ENCODE peak calls at places on chromosome 16, in four cellular contexts. One of them, this sample, is unnamed.

GRCh38 chr16:29871822-29872546 is 9.0 kb upstream of the CDIPT start:
- DNase-seq in HepG2: no peak
- DNase-seq in sigmoid colon: no peak
- DNase-seq in H1: no peak
- DNase-seq in this sample: no peak

GRCh38 chr16:89023621-89024511 is 46.9 kb upstream of the CBFA2T3 start:
- DNase-seq in sigmoid colon: peak
- DNase-seq in HepG2: no peak
- DNase-seq in H1: no peak
- DNase-seq in this sample: no peak

GRCh38 chr16:30350134-30350871 is 4.8 kb downstream of the CD2BP2 start:
- DNase-seq in H1: no peak
- DNase-seq in sigmoid colon: no peak
- DNase-seq in HepG2: no peak
- DNase-seq in this sample: no peak

GRCh38 chr16:22098538-22099255 is 6.4 kb downstream of the VWA3A start:
- DNase-seq in H1: no peak
- DNase-seq in HepG2: peak
- DNase-seq in sigmoid colon: no peak
- DNase-seq in this sample: no peak

GRCh38 chr16:4847774-4848587 is 700 bp downstream of the UBN1 start:
- DNase-seq in H1: no peak
- DNase-seq in sigmoid colon: peak
- DNase-seq in HepG2: peak
- DNase-seq in this sample: peak

GRCh38 chr16:30068750-30069574 is 3.4 kb downstream of the ALDOA start:
- DNase-seq in H1: no peak
- DNase-seq in HepG2: peak
- DNase-seq in sigmoid colon: no peak
- DNase-seq in this sample: no peak

GRCh38 chr16:86899757-86900156 is 321.4 kb downstream of the FOXL1 start:
- DNase-seq in H1: no peak
- DNase-seq in HepG2: no peak
- DNase-seq in sigmoid colon: no peak
- DNase-seq in this sample: no peak

GRCh38 chr16:58012481-58012880 is 11.3 kb downstream of the USB1 start:
- DNase-seq in sigmoid colon: no peak
- DNase-seq in H1: no peak
- DNase-seq in HepG2: no peak
- DNase-seq in this sample: no peak

GRCh38 chr16:2189252-2189893 is 7.0 kb downstream of the CASKIN1 start:
- DNase-seq in H1: no peak
- DNase-seq in HepG2: no peak
- DNase-seq in sigmoid colon: no peak
- DNase-seq in this sample: no peak

GRCh38 chr16:55999683-56000082 is 124.5 kb upstream of the CES5A start:
- DNase-seq in sigmoid colon: no peak
- DNase-seq in HepG2: no peak
- DNase-seq in H1: no peak
- DNase-seq in this sample: no peak

GRCh38 chr16:83967838-83968482 is at the start of gene NECAB2:
- DNase-seq in H1: no peak
- DNase-seq in sigmoid colon: no peak
- DNase-seq in HepG2: no peak
- DNase-seq in this sample: no peak

GRCh38 chr16:71540-72341 is 690 bp downstream of the RHBDF1 start:
- DNase-seq in HepG2: peak
- DNase-seq in H1: no peak
- DNase-seq in sigmoid colon: peak
- DNase-seq in this sample: peak

GRCh38 chr16:81520560-81521135 is 76.0 kb downstream of the CMIP start:
- DNase-seq in HepG2: no peak
- DNase-seq in H1: no peak
- DNase-seq in sigmoid colon: no peak
- DNase-seq in this sample: no peak

GRCh38 chr16:87601322-87602004 is 845 bp upstream of the JPH3 start:
- DNase-seq in sigmoid colon: no peak
- DNase-seq in HepG2: no peak
- DNase-seq in H1: no peak
- DNase-seq in this sample: no peak

GRCh38 chr16:31253642-31254045 is 6.1 kb upstream of the ITGAM start:
- DNase-seq in sigmoid colon: no peak
- DNase-seq in HepG2: peak
- DNase-seq in H1: no peak
- DNase-seq in this sample: no peak

GRCh38 chr16:3364774-3365427 is 9.2 kb downstream of the OR2C1 start:
- DNase-seq in H1: no peak
- DNase-seq in HepG2: peak
- DNase-seq in sigmoid colon: peak
- DNase-seq in this sample: peak

GRCh38 chr16:49277766-49278566 is 3.7 kb downstream of the CBLN1 start:
- DNase-seq in sigmoid colon: no peak
- DNase-seq in H1: no peak
- DNase-seq in HepG2: no peak
- DNase-seq in this sample: no peak

GRCh38 chr16:85278851-85279250 is 166.6 kb upstream of the CIBAR2 start:
- DNase-seq in sigmoid colon: no peak
- DNase-seq in HepG2: no peak
- DNase-seq in H1: no peak
- DNase-seq in this sample: no peak

GRCh38 chr16:27452569-27453475 is 50.8 kb downstream of the IL21R start:
- DNase-seq in HepG2: no peak
- DNase-seq in H1: no peak
- DNase-seq in sigmoid colon: no peak
- DNase-seq in this sample: no peak

GRCh38 chr16:26889751-26890150 is 177.0 kb upstream of the C16orf82 start:
- DNase-seq in H1: no peak
- DNase-seq in HepG2: no peak
- DNase-seq in sigmoid colon: no peak
- DNase-seq in this sample: no peak

GRCh38 chr16:70724146-70725023 is 38.5 kb upstream of the MTSS2 start:
- DNase-seq in H1: no peak
- DNase-seq in sigmoid colon: no peak
- DNase-seq in HepG2: peak
- DNase-seq in this sample: no peak

GRCh38 chr16:70725912-70726828 is 40.3 kb upstream of the MTSS2 start:
- DNase-seq in HepG2: no peak
- DNase-seq in sigmoid colon: peak
- DNase-seq in H1: no peak
- DNase-seq in this sample: peak

GRCh38 chr16:70726869-70727494 is 41.1 kb upstream of the MTSS2 start:
- DNase-seq in sigmoid colon: peak
- DNase-seq in HepG2: no peak
- DNase-seq in H1: no peak
- DNase-seq in this sample: peak

GRCh38 chr16:70723740-70724145 is 37.9 kb upstream of the MTSS2 start:
- DNase-seq in sigmoid colon: no peak
- DNase-seq in HepG2: no peak
- DNase-seq in H1: no peak
- DNase-seq in this sample: no peak

GRCh38 chr16:70725024-70725911 is 39.4 kb upstream of the MTSS2 start:
- DNase-seq in H1: no peak
- DNase-seq in sigmoid colon: peak
- DNase-seq in HepG2: peak
- DNase-seq in this sample: peak
- H3K27ac ChIP-seq in H1: no peak
- H3K27ac ChIP-seq in sigmoid colon: peak
- H3K27ac ChIP-seq in HepG2: peak
- H3K27ac ChIP-seq in this sample: peak

GRCh38 chr16:1152651-1153259 is at the start of gene CACNA1H:
- DNase-seq in HepG2: no peak
- DNase-seq in H1: no peak
- DNase-seq in sigmoid colon: no peak
- DNase-seq in this sample: peak

GRCh38 chr16:1151424-1152122 is 1.3 kb upstream of the CACNA1H start:
- DNase-seq in sigmoid colon: no peak
- DNase-seq in H1: no peak
- DNase-seq in HepG2: no peak
- DNase-seq in this sample: peak

GRCh38 chr16:1153480-1154160 is 714 bp downstream of the CACNA1H start:
- DNase-seq in H1: no peak
- DNase-seq in HepG2: no peak
- DNase-seq in sigmoid colon: no peak
- DNase-seq in this sample: peak

GRCh38 chr16:1150511-1150982 is 2.4 kb upstream of the CACNA1H start:
- DNase-seq in sigmoid colon: no peak
- DNase-seq in H1: no peak
- DNase-seq in HepG2: peak
- DNase-seq in this sample: peak

DNA sequence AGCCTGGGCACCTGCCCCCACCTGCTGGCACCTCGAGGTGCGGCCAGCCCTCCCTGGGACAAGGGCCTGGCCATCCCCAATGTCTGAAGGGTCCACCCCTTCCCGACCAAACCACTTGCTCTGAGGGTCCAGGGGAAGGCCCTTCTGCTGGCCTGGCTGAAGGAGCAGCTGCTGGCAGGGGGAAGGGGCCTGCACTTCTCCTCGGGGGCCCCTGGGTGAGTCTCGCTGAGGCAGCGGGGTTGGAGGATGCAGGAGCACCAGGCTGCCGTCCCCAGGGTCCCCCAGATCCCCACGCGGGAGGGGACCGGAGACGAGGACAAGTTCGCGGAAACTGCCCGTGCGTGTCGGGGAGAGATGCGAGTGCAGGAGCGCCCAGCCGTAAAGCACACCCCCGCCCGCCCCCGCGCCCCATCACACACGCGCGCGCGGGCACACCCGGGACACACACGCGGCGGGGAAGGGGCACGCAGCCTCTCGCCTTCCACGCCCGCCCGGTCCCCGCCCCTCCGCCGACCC is 725 bp upstream of the CACNA1H start:
- DNase-seq in HepG2: no peak
- DNase-seq in sigmoid colon: peak
- DNase-seq in H1: no peak
- DNase-seq in this sample: peak
- TF ChIP-seq EP300 in HepG2: no peak
- TF ChIP-seq EP300 in sigmoid colon: no peak
- TF ChIP-seq EP300 in H1: no peak
- TF ChIP-seq EP300 in this sample: no peak

GRCh38 chr16:11330526-11331237 is 14.6 kb upstream of the RMI2 start:
- DNase-seq in sigmoid colon: no peak
- DNase-seq in HepG2: peak
- DNase-seq in H1: no peak
- DNase-seq in this sample: no peak

GRCh38 chr16:11327277-11328171 is 17.7 kb upstream of the RMI2 start:
- DNase-seq in sigmoid colon: no peak
- DNase-seq in HepG2: no peak
- DNase-seq in H1: no peak
- DNase-seq in this sample: peak

GRCh38 chr16:11328172-11329079 is 16.8 kb upstream of the RMI2 start:
- DNase-seq in sigmoid colon: peak
- DNase-seq in H1: peak
- DNase-seq in HepG2: no peak
- DNase-seq in this sample: peak

GRCh38 chr16:11329891-11330290 is 15.4 kb upstream of the RMI2 start:
- DNase-seq in sigmoid colon: no peak
- DNase-seq in HepG2: no peak
- DNase-seq in H1: no peak
- DNase-seq in this sample: no peak

GRCh38 chr16:11329080-11329491 is 16.2 kb upstream of the RMI2 start:
- DNase-seq in sigmoid colon: no peak
- DNase-seq in HepG2: no peak
- DNase-seq in H1: no peak
- DNase-seq in this sample: no peak
- H3K4me3 ChIP-seq in sigmoid colon: no peak
- H3K4me3 ChIP-seq in HepG2: peak
- H3K4me3 ChIP-seq in H1: peak
- H3K4me3 ChIP-seq in this sample: no peak

DNA sequence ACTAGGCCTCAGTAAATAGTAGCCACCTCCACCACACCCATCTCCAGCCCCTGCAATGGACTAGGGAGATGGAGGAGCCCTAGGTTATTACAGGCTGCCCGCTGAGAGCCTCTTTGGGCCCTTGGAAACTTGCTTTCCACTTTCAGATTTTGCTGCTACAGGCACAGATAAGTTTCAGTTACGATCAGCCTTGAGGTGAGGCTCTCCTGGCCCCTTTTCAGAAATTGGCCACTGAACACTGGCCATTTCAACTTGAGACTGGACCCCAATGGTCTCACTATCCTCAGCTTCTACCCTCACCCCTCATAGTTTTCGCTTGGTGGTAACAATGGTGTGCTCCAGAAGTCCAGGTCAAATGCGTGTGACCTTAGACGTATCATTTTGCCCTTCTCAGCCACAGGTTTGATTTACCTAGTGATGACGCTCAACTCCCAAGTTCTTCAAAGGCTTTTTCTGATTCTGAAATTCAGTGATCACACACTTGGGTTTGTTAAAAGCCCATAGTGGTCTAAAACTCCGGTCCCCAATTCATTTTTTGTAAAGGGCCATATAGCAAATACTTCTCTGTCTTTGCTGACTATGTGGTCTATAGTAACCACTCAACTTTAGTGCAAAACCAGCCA is 1.0 kb downstream of the PMM2 start:
- DNase-seq in HepG2: no peak
- DNase-seq in sigmoid colon: no peak
- DNase-seq in H1: no peak
- DNase-seq in this sample: no peak
- H3K27ac ChIP-seq in HepG2: peak
- H3K27ac ChIP-seq in sigmoid colon: peak
- H3K27ac ChIP-seq in H1: peak
- H3K27ac ChIP-seq in this sample: no peak